ENCODE peak calls at places on chromosome 2, in four cellular contexts. One of them, this sample, is unnamed.
A peak's percentile ranks its signal among the peaks of the same experiment; 100 is the strongest.

GRCh38 chr2:227191367-227191766 is 26.9 kb downstream of the COL4A3 start:
- DNase-seq in H7: peak; percentile 17
- DNase-seq in AML-193: no peak
- DNase-seq in stimulated activated CD4-positive, alpha-beta T cell treated with anti-CD3 and anti-CD28 coated beads, Interleukin-15, amount 100 ng/mL, for 24 hours: no peak
- DNase-seq in this sample: no peak

GRCh38 chr2:167289651-167290410 is 401.6 kb downstream of the XIRP2 start:
- DNase-seq in stimulated activated CD4-positive, alpha-beta T cell treated with anti-CD3 and anti-CD28 coated beads, Interleukin-15, amount 100 ng/mL, for 24 hours: no peak
- DNase-seq in H7: no peak
- DNase-seq in AML-193: no peak
- DNase-seq in this sample: no peak

GRCh38 chr2:109129921-109130725 is 1.1 kb downstream of the SH3RF3 start:
- DNase-seq in stimulated activated CD4-positive, alpha-beta T cell treated with anti-CD3 and anti-CD28 coated beads, Interleukin-15, amount 100 ng/mL, for 24 hours: peak; percentile 37
- DNase-seq in AML-193: no peak
- DNase-seq in H7: peak; percentile 69
- DNase-seq in this sample: no peak

GRCh38 chr2:215171826-215172225 is 33.4 kb upstream of the ABCA12 start:
- DNase-seq in stimulated activated CD4-positive, alpha-beta T cell treated with anti-CD3 and anti-CD28 coated beads, Interleukin-15, amount 100 ng/mL, for 24 hours: no peak
- DNase-seq in AML-193: no peak
- DNase-seq in H7: no peak
- DNase-seq in this sample: no peak

GRCh38 chr2:232623768-232624553 is 9.4 kb upstream of the EFHD1 start:
- DNase-seq in AML-193: no peak
- DNase-seq in H7: peak; percentile 44
- DNase-seq in stimulated activated CD4-positive, alpha-beta T cell treated with anti-CD3 and anti-CD28 coated beads, Interleukin-15, amount 100 ng/mL, for 24 hours: no peak
- DNase-seq in this sample: no peak

GRCh38 chr2:18959952-18960717 is 370.8 kb upstream of the NT5C1B start:
- DNase-seq in H7: no peak
- DNase-seq in AML-193: peak; percentile 58
- DNase-seq in stimulated activated CD4-positive, alpha-beta T cell treated with anti-CD3 and anti-CD28 coated beads, Interleukin-15, amount 100 ng/mL, for 24 hours: no peak
- DNase-seq in this sample: no peak

GRCh38 chr2:53877556-53877955 is 17.8 kb upstream of the GPR75 start:
- DNase-seq in stimulated activated CD4-positive, alpha-beta T cell treated with anti-CD3 and anti-CD28 coated beads, Interleukin-15, amount 100 ng/mL, for 24 hours: no peak
- DNase-seq in H7: no peak
- DNase-seq in AML-193: no peak
- DNase-seq in this sample: no peak

GRCh38 chr2:99852376-99852934 is 289.9 kb downstream of the AFF3 start:
- DNase-seq in AML-193: no peak
- DNase-seq in H7: no peak
- DNase-seq in stimulated activated CD4-positive, alpha-beta T cell treated with anti-CD3 and anti-CD28 coated beads, Interleukin-15, amount 100 ng/mL, for 24 hours: no peak
- DNase-seq in this sample: no peak

GRCh38 chr2:30147715-30148611 is 1.2 kb downstream of the YPEL5 start:
- DNase-seq in AML-193: peak; percentile 74
- DNase-seq in H7: peak; percentile 95
- DNase-seq in stimulated activated CD4-positive, alpha-beta T cell treated with anti-CD3 and anti-CD28 coated beads, Interleukin-15, amount 100 ng/mL, for 24 hours: peak; percentile 83
- DNase-seq in this sample: peak; percentile 27

GRCh38 chr2:107337209-107337898 is 451.4 kb upstream of the ST6GAL2 start:
- DNase-seq in stimulated activated CD4-positive, alpha-beta T cell treated with anti-CD3 and anti-CD28 coated beads, Interleukin-15, amount 100 ng/mL, for 24 hours: no peak
- DNase-seq in AML-193: no peak
- DNase-seq in H7: no peak
- DNase-seq in this sample: no peak

GRCh38 chr2:173305303-173305702 is 49.4 kb upstream of the CDCA7 start:
- DNase-seq in H7: no peak
- DNase-seq in AML-193: no peak
- DNase-seq in stimulated activated CD4-positive, alpha-beta T cell treated with anti-CD3 and anti-CD28 coated beads, Interleukin-15, amount 100 ng/mL, for 24 hours: no peak
- DNase-seq in this sample: no peak

GRCh38 chr2:134431837-134432437 is 178.1 kb downstream of the MGAT5 start:
- DNase-seq in stimulated activated CD4-positive, alpha-beta T cell treated with anti-CD3 and anti-CD28 coated beads, Interleukin-15, amount 100 ng/mL, for 24 hours: no peak
- DNase-seq in H7: no peak
- DNase-seq in AML-193: no peak
- DNase-seq in this sample: no peak

GRCh38 chr2:96409543-96410184 is 74.1 kb downstream of the NCAPH start:
- DNase-seq in H7: peak; percentile 48
- DNase-seq in stimulated activated CD4-positive, alpha-beta T cell treated with anti-CD3 and anti-CD28 coated beads, Interleukin-15, amount 100 ng/mL, for 24 hours: no peak
- DNase-seq in AML-193: no peak
- DNase-seq in this sample: no peak